ENCODE peak calls at places on chromosomes 2 and 18, in seven cellular contexts. D is A549, U is AG04450, R is AG10803, G is progenitor cell of endocrine pancreas, Q is GM13976, L is lung. B is an unnamed sample.

GRCh38 chr18:2442006-2442405 is 129.3 kb downstream of the METTL4 start:
- DNase-seq in Q (no peak), D (no peak), U (no peak), L (no peak), G (no peak), R (no peak), B (no peak)

GRCh38 chr18:77191241-77191751 is 58.4 kb upstream of the GALR1 start:
- DNase-seq in R (peak), L (no peak), Q (no peak), U (peak), D (no peak), G (no peak), B (no peak)

GRCh38 chr2:221569342-221570278 is 2.5 kb downstream of the EPHA4 start:
- DNase-seq in D (no peak), U (no peak), R (no peak), L (no peak), G (no peak), Q (no peak), B (no peak)

GRCh38 chr2:210477496-210477895 is 937 bp upstream of the LANCL1 start:
- DNase-seq in Q (peak), U (peak), L (no peak), D (peak), G (no peak), R (peak), B (no peak)

GRCh38 chr2:75465317-75465998 is 95.3 kb downstream of the EVA1A start:
- DNase-seq in U (peak), D (peak), L (no peak), R (peak), Q (no peak), G (no peak), B (no peak)

GRCh38 chr2:73028841-73029240 is 42.7 kb downstream of the SFXN5 start:
- DNase-seq in R (no peak), U (no peak), L (no peak), D (no peak), G (no peak), Q (no peak), B (no peak)

GRCh38 chr2:19547321-19547720 is 188.9 kb upstream of the OSR1 start:
- DNase-seq in U (no peak), Q (no peak), L (no peak), D (no peak), G (no peak), R (no peak), B (no peak)

GRCh38 chr18:6885992-6886823 is 156.7 kb downstream of the ARHGAP28 start:
- DNase-seq in U (peak), D (peak), L (peak), G (peak), Q (peak), R (peak), B (peak)

GRCh38 chr2:146890491-146890890 is 954.3 kb upstream of the ACVR2A start:
- DNase-seq in Q (no peak), U (no peak), L (no peak), G (no peak), R (no peak), D (no peak), B (no peak)

GRCh38 chr2:129499747-129500146 is 479.7 kb upstream of the RAB6C start:
- DNase-seq in R (no peak), G (no peak), U (no peak), L (no peak), D (no peak), Q (no peak), B (no peak)

GRCh38 chr2:95669441-95669994 is 77.7 kb downstream of the TRIM43 start:
- DNase-seq in L (no peak), D (no peak), U (no peak), Q (no peak), R (peak), G (no peak), B (no peak)

GRCh38 chr2:236236559-236237450 is 27.4 kb downstream of the ASB18 start:
- DNase-seq in L (no peak), U (no peak), Q (no peak), D (no peak), G (no peak), R (no peak), B (no peak)

GRCh38 chr18:56900195-56901094 is 246.4 kb upstream of the BOD1L2 start:
- DNase-seq in L (no peak), G (no peak), U (no peak), Q (no peak), R (no peak), D (no peak), B (no peak)

GRCh38 chr2:551621-552020 is 125.6 kb downstream of the TMEM18 start:
- DNase-seq in L (no peak), Q (no peak), U (no peak), R (no peak), G (no peak), D (no peak), B (no peak)

GRCh38 chr2:215748446-215748845 is 264.9 kb downstream of the MREG start:
- DNase-seq in U (no peak), G (no peak), R (peak), D (no peak), Q (no peak), L (no peak), B (no peak)

GRCh38 chr18:35174093-35174731 is 66.6 kb upstream of the ZNF397 start:
- DNase-seq in D (no peak), L (no peak), R (no peak), G (no peak), Q (no peak), U (no peak), B (no peak)

GRCh38 chr2:226674123-226674522 is 125.5 kb downstream of the IRS1 start:
- DNase-seq in G (no peak), L (no peak), Q (no peak), U (no peak), D (no peak), R (no peak), B (no peak)

GRCh38 chr2:241680827-241681599 is 5.6 kb downstream of the DTYMK start:
- DNase-seq in G (no peak), Q (no peak), L (no peak), U (peak), D (peak), R (peak), B (peak)

DNA sequence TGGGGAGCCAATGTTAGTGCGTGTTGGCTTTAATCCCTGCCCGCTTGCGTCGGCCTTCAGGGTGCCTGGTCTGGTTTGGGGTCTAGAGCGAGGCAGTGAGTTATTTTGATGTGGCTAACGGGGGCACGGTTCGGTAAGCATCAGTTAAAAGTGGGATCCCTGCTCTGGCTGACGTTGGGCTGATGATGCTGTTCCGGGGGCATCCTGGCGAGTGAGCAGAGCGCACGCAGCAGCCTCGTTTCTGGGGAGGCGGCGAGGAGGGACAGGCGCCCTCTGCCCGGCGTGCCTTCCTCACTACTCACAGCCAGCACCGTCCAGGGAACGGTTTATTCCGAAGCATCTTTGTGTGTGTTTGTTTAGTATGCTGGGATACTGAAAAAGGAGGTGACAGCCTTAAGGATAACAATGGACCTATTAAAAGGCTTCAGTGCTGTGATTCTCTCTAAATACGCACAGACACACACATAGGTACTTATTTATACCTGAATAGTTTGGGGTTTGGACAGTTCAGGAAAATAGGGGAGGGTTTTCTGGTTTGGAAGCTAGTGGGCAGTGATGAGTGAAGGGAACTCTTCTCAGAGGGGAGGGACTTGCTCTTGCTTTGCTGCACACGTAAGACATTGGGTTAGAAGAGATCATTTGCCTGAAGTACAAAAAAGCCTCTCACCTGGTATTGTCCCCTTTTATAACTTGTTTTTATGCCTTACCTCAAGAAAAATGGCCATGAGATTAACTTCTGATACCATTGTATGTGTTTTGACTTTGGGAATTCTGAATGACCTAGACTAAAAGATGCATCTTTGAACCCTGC is 2.1 kb downstream of the CRIM1 start:
- DNase-seq in D (peak), Q (peak), L (no peak), G (no peak), R (peak), U (peak), B (peak)
- TF ChIP-seq CTCF in D (peak), Q (no peak), L (no peak), G (peak), R (peak), U (peak), B (peak)

GRCh38 chr18:9547767-9548166 is 66.6 kb downstream of the PPP4R1 start:
- DNase-seq in Q (no peak), R (no peak), G (no peak), U (no peak), D (no peak), L (peak), B (no peak)
- TF ChIP-seq CTCF in Q (no peak), R (no peak), G (no peak), U (no peak), D (no peak), L (no peak), B (no peak)

DNA sequence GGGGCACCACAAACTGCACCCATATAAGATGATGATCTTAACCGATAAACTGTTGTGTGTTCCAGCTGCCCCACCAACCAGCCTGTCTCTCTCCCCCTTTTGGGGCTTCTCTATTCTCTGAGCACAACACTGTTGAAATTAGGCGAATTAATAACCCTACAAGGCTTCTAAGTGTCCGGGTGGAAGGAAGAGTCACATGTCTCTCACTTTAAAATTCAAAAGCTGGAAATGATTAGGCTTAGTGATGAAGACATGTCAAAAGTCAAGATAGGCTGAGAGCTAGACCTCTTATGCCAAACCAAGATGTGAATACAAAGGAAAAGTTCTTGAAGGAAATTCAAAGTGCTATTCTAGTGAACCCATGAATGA is 782.1 kb downstream of the MBD2 start:
- DNase-seq in D (no peak), G (no peak), R (no peak), L (no peak), Q (no peak), U (no peak), B (no peak)
- TF ChIP-seq CTCF in D (no peak), G (no peak), R (no peak), L (no peak), Q (no peak), U (no peak), B (no peak)

GRCh38 chr2:24179683-24180082 is 4.8 kb downstream of the FAM228A start:
- DNase-seq in R (no peak), L (no peak), G (no peak), D (no peak), Q (no peak), U (no peak), B (no peak)

GRCh38 chr2:24174851-24175277 is at the start of gene FAM228A:
- DNase-seq in L (no peak), R (no peak), Q (no peak), G (no peak), U (no peak), D (no peak), B (no peak)

GRCh38 chr2:24176326-24176725 is 1.5 kb downstream of the FAM228A start:
- DNase-seq in Q (no peak), G (no peak), D (no peak), R (no peak), L (no peak), U (no peak), B (no peak)

GRCh38 chr2:24175631-24176030 is 778 bp downstream of the FAM228A start:
- DNase-seq in Q (no peak), G (no peak), R (peak), L (no peak), D (no peak), U (no peak), B (no peak)
- TF ChIP-seq CTCF in Q (no peak), G (no peak), R (peak), L (no peak), D (no peak), U (peak), B (no peak)

GRCh38 chr2:143128681-143129580 is at the start of gene ARHGAP15:
- DNase-seq in Q (peak), R (no peak), U (no peak), G (no peak), L (no peak), D (no peak), B (no peak)
- TF ChIP-seq CTCF in Q (no peak), R (no peak), U (no peak), G (no peak), L (no peak), D (no peak), B (no peak)

GRCh38 chr2:234534515-234534914 is 37.6 kb upstream of the ARL4C start:
- DNase-seq in R (no peak), G (no peak), L (no peak), D (no peak), U (no peak), Q (no peak), B (no peak)

GRCh38 chr2:234533631-234534030 is 36.8 kb upstream of the ARL4C start:
- DNase-seq in Q (no peak), R (no peak), D (no peak), G (no peak), U (no peak), L (no peak), B (no peak)

GRCh38 chr2:234526711-234527110 is 29.8 kb upstream of the ARL4C start:
- DNase-seq in Q (no peak), L (no peak), D (no peak), G (no peak), U (no peak), R (no peak), B (no peak)

GRCh38 chr2:234528410-234529150 is 31.7 kb upstream of the ARL4C start:
- DNase-seq in G (no peak), D (no peak), U (no peak), L (no peak), R (no peak), Q (no peak), B (no peak)
- TF ChIP-seq CTCF in G (no peak), D (no peak), U (no peak), L (no peak), R (no peak), Q (no peak), B (no peak)

DNA sequence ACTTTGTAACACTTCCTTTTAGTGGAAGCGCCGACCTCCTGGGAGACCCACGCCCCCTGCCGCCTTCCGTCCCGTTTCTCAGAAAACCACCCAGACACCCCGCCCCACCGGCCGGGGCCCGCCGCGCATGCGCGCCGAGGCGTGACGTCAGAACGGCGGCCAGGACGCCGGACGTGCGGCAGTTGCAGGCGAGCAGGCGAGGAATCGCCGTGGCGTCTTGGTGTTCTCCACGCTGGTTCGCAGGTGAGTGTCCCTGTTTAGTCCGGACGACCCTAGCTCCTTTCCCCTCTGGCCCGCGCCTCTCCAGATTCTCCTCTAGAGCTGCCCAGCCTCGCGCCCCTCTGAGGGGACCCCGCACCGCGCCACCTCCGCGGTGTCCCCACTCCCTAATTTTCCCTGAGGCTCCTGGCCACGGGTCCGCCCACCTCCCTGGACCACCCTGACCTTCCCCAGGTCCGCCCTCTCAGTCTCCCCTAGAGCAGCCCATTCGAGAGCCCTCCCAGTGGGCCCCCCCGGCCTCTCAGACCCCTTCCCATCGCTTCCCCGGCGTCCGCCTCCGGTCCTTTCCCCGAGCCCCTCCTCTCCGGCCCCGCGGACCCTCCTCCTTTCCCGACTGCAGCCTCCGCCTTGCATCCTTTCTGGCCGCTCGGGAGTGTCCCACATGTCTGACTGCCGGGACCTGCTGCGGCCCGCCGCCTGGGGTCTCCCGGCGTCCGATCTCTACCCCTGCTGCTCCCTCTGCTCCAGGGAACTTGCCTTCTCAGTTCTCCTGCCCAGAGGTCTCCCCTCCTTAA is at the start of gene PLEKHB2:
- DNase-seq in R (peak), G (peak), U (peak), Q (peak), L (peak), D (peak), B (peak)
- TF ChIP-seq CTCF in R (peak), G (peak), U (peak), Q (no peak), L (no peak), D (peak), B (no peak)

GRCh38 chr2:231394201-231395141 is 1.0 kb upstream of the B3GNT7 start:
- DNase-seq in R (no peak), U (no peak), L (peak), D (peak), Q (peak), G (no peak), B (no peak)
- TF ChIP-seq CTCF in R (peak), U (peak), L (no peak), D (peak), Q (peak), G (peak), B (no peak)

B was measured in PC-9.